ENCODE peak calls at places on chromosomes 16 and 17, in seven cellular contexts. One of them, this sample, is unnamed.

GRCh38 chr16:76207270-76207669 is 69.9 kb upstream of the CNTNAP4 start:
- DNase-seq in choroid plexus epithelial cell: no peak
- DNase-seq in body of pancreas: no peak
- DNase-seq in fibroblast of villous mesenchyme: no peak
- DNase-seq in Caco-2: no peak
- DNase-seq in PC-3: no peak
- DNase-seq in fibroblast of the aortic adventitia: no peak
- DNase-seq in this sample: no peak

GRCh38 chr17:10624966-10625365 is 32.1 kb downstream of the MYH3 start:
- DNase-seq in fibroblast of villous mesenchyme: no peak
- DNase-seq in body of pancreas: no peak
- DNase-seq in choroid plexus epithelial cell: no peak
- DNase-seq in PC-3: no peak
- DNase-seq in fibroblast of the aortic adventitia: no peak
- DNase-seq in Caco-2: no peak
- DNase-seq in this sample: no peak

GRCh38 chr17:68096111-68096510 is 60.6 kb downstream of the KPNA2 start:
- DNase-seq in choroid plexus epithelial cell: no peak
- DNase-seq in body of pancreas: no peak
- DNase-seq in fibroblast of villous mesenchyme: no peak
- DNase-seq in Caco-2: no peak
- DNase-seq in fibroblast of the aortic adventitia: no peak
- DNase-seq in PC-3: no peak
- DNase-seq in this sample: no peak

GRCh38 chr17:16954541-16954940 is 17.4 kb downstream of the TNFRSF13B start:
- DNase-seq in Caco-2: no peak
- DNase-seq in body of pancreas: no peak
- DNase-seq in choroid plexus epithelial cell: no peak
- DNase-seq in PC-3: no peak
- DNase-seq in fibroblast of the aortic adventitia: no peak
- DNase-seq in fibroblast of villous mesenchyme: no peak
- DNase-seq in this sample: no peak

GRCh38 chr17:44826123-44826790 is 3.8 kb downstream of the GJC1 start:
- DNase-seq in choroid plexus epithelial cell: no peak
- DNase-seq in fibroblast of villous mesenchyme: no peak
- DNase-seq in body of pancreas: no peak
- DNase-seq in Caco-2: peak
- DNase-seq in PC-3: peak
- DNase-seq in fibroblast of the aortic adventitia: no peak
- DNase-seq in this sample: peak

GRCh38 chr17:69578385-69578936 is 164.0 kb downstream of the MAP2K6 start:
- DNase-seq in body of pancreas: no peak
- DNase-seq in Caco-2: no peak
- DNase-seq in PC-3: no peak
- DNase-seq in fibroblast of the aortic adventitia: no peak
- DNase-seq in fibroblast of villous mesenchyme: no peak
- DNase-seq in choroid plexus epithelial cell: no peak
- DNase-seq in this sample: no peak

GRCh38 chr17:82237746-82238561 is 9.1 kb downstream of the SLC16A3 start:
- DNase-seq in Caco-2: no peak
- DNase-seq in body of pancreas: no peak
- DNase-seq in fibroblast of villous mesenchyme: no peak
- DNase-seq in choroid plexus epithelial cell: no peak
- DNase-seq in fibroblast of the aortic adventitia: no peak
- DNase-seq in PC-3: no peak
- DNase-seq in this sample: no peak

GRCh38 chr17:42027961-42028790 is 8.3 kb downstream of the NKIRAS2 start:
- DNase-seq in PC-3: peak
- DNase-seq in fibroblast of villous mesenchyme: no peak
- DNase-seq in fibroblast of the aortic adventitia: no peak
- DNase-seq in body of pancreas: peak
- DNase-seq in Caco-2: no peak
- DNase-seq in choroid plexus epithelial cell: peak
- DNase-seq in this sample: peak

GRCh38 chr16:86740817-86741799 is 162.8 kb downstream of the FOXL1 start:
- DNase-seq in choroid plexus epithelial cell: peak
- DNase-seq in body of pancreas: peak
- DNase-seq in fibroblast of the aortic adventitia: peak
- DNase-seq in Caco-2: peak
- DNase-seq in PC-3: peak
- DNase-seq in fibroblast of villous mesenchyme: peak
- DNase-seq in this sample: peak

GRCh38 chr17:5793899-5794298 is 209.6 kb upstream of the NLRP1 start:
- DNase-seq in Caco-2: no peak
- DNase-seq in fibroblast of the aortic adventitia: no peak
- DNase-seq in fibroblast of villous mesenchyme: peak
- DNase-seq in choroid plexus epithelial cell: peak
- DNase-seq in body of pancreas: no peak
- DNase-seq in PC-3: peak
- DNase-seq in this sample: no peak

GRCh38 chr17:64920419-64921172 is 1.3 kb upstream of the LRRC37A3 start:
- DNase-seq in Caco-2: no peak
- DNase-seq in choroid plexus epithelial cell: no peak
- DNase-seq in fibroblast of villous mesenchyme: peak
- DNase-seq in body of pancreas: no peak
- DNase-seq in fibroblast of the aortic adventitia: no peak
- DNase-seq in PC-3: no peak
- DNase-seq in this sample: peak

GRCh38 chr17:3977387-3977786 is 13.2 kb upstream of the ATP2A3 start:
- DNase-seq in fibroblast of the aortic adventitia: no peak
- DNase-seq in body of pancreas: no peak
- DNase-seq in Caco-2: no peak
- DNase-seq in PC-3: no peak
- DNase-seq in fibroblast of villous mesenchyme: no peak
- DNase-seq in choroid plexus epithelial cell: peak
- DNase-seq in this sample: no peak

GRCh38 chr17:29760279-29760721 is 137.6 kb upstream of the CORO6 start:
- DNase-seq in body of pancreas: no peak
- DNase-seq in fibroblast of the aortic adventitia: peak
- DNase-seq in choroid plexus epithelial cell: peak
- DNase-seq in fibroblast of villous mesenchyme: peak
- DNase-seq in Caco-2: no peak
- DNase-seq in PC-3: peak
- DNase-seq in this sample: peak

GRCh38 chr16:55559233-55559632 is 7.3 kb upstream of the CAPNS2 start:
- DNase-seq in fibroblast of the aortic adventitia: peak
- DNase-seq in PC-3: no peak
- DNase-seq in body of pancreas: no peak
- DNase-seq in Caco-2: no peak
- DNase-seq in fibroblast of villous mesenchyme: peak
- DNase-seq in choroid plexus epithelial cell: peak
- DNase-seq in this sample: peak

GRCh38 chr17:3887811-3888210 is 5.0 kb downstream of the CAMKK1 start:
- DNase-seq in Caco-2: no peak
- DNase-seq in fibroblast of villous mesenchyme: no peak
- DNase-seq in choroid plexus epithelial cell: peak
- DNase-seq in fibroblast of the aortic adventitia: no peak
- DNase-seq in PC-3: no peak
- DNase-seq in body of pancreas: no peak
- DNase-seq in this sample: no peak

GRCh38 chr17:67637901-67638641 is 79.7 kb upstream of the NOL11 start:
- DNase-seq in Caco-2: no peak
- DNase-seq in PC-3: peak
- DNase-seq in choroid plexus epithelial cell: no peak
- DNase-seq in fibroblast of villous mesenchyme: no peak
- DNase-seq in fibroblast of the aortic adventitia: no peak
- DNase-seq in body of pancreas: peak
- DNase-seq in this sample: no peak

GRCh38 chr16:23580391-23580790 is 15.7 kb downstream of the NDUFAB1 start:
- DNase-seq in choroid plexus epithelial cell: no peak
- DNase-seq in Caco-2: no peak
- DNase-seq in body of pancreas: no peak
- DNase-seq in fibroblast of the aortic adventitia: no peak
- DNase-seq in fibroblast of villous mesenchyme: no peak
- DNase-seq in PC-3: no peak
- DNase-seq in this sample: no peak

GRCh38 chr17:27466376-27466747 is 10.1 kb downstream of the KSR1 start:
- DNase-seq in choroid plexus epithelial cell: no peak
- DNase-seq in body of pancreas: no peak
- DNase-seq in PC-3: no peak
- DNase-seq in fibroblast of villous mesenchyme: no peak
- DNase-seq in Caco-2: no peak
- DNase-seq in fibroblast of the aortic adventitia: no peak
- DNase-seq in this sample: no peak

GRCh38 chr16:28219283-28219682 is 7.5 kb upstream of the XPO6 start:
- DNase-seq in choroid plexus epithelial cell: peak
- DNase-seq in Caco-2: no peak
- DNase-seq in body of pancreas: no peak
- DNase-seq in fibroblast of the aortic adventitia: no peak
- DNase-seq in fibroblast of villous mesenchyme: peak
- DNase-seq in PC-3: no peak
- DNase-seq in this sample: no peak

GRCh38 chr16:81716478-81717210 is 62.4 kb upstream of the PLCG2 start:
- DNase-seq in choroid plexus epithelial cell: no peak
- DNase-seq in PC-3: no peak
- DNase-seq in fibroblast of the aortic adventitia: no peak
- DNase-seq in body of pancreas: no peak
- DNase-seq in Caco-2: no peak
- DNase-seq in fibroblast of villous mesenchyme: no peak
- DNase-seq in this sample: no peak

GRCh38 chr16:68893710-68894705 is 50.7 kb downstream of the TANGO6 start:
- DNase-seq in Caco-2: peak
- DNase-seq in choroid plexus epithelial cell: peak
- DNase-seq in fibroblast of the aortic adventitia: peak
- DNase-seq in fibroblast of villous mesenchyme: peak
- DNase-seq in body of pancreas: peak
- DNase-seq in PC-3: peak
- DNase-seq in this sample: peak

DNA sequence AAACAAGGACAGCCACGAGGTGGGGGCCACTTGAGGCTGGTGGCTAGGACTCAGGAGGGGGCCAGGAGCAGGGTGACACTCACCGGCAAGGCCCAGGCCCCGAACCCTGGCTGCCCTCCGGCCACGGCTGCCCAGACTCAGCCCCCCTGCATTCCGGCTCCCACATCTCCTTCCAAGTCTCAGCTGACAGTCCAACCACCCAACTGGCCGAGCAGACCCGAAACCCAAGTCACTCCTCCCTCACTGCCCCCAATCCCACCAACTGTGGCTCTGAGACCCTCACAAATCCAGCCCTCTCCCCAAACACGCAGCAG is 9.4 kb downstream of the HAGH start:
- DNase-seq in fibroblast of villous mesenchyme: no peak
- DNase-seq in choroid plexus epithelial cell: no peak
- DNase-seq in Caco-2: no peak
- DNase-seq in fibroblast of the aortic adventitia: no peak
- DNase-seq in PC-3: no peak
- DNase-seq in body of pancreas: no peak
- DNase-seq in this sample: no peak
- H3K4me3 ChIP-seq in fibroblast of villous mesenchyme: no peak
- H3K4me3 ChIP-seq in choroid plexus epithelial cell: no peak
- H3K4me3 ChIP-seq in Caco-2: no peak
- H3K4me3 ChIP-seq in fibroblast of the aortic adventitia: no peak
- H3K4me3 ChIP-seq in PC-3: no peak
- H3K4me3 ChIP-seq in body of pancreas: no peak
- H3K4me3 ChIP-seq in this sample: no peak

DNA sequence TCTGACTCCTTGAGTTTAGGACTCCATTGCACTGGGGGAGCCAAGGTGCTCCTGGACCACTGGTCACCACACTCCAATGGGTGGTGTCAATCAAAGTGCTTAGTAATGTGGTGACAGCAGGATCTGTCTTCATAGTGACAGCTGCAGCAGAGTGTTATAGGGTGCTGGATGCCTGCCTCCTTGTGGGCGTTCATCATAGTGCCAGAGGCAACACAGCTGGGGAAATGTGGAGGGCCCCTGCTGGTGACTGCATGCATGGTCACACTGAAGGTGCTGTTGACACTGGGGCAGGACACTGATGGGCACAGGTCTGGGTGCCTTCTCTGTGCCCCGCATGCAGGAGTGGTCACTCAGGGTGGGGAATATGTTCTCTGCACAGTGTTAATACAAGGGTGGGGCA is 177.5 kb upstream of the CDH8 start:
- DNase-seq in choroid plexus epithelial cell: no peak
- DNase-seq in Caco-2: peak
- DNase-seq in fibroblast of villous mesenchyme: no peak
- DNase-seq in PC-3: no peak
- DNase-seq in body of pancreas: no peak
- DNase-seq in fibroblast of the aortic adventitia: no peak
- DNase-seq in this sample: no peak
- TF ChIP-seq CTCF in choroid plexus epithelial cell: no peak
- TF ChIP-seq CTCF in Caco-2: peak
- TF ChIP-seq CTCF in fibroblast of villous mesenchyme: no peak
- TF ChIP-seq CTCF in PC-3: peak
- TF ChIP-seq CTCF in body of pancreas: no peak
- TF ChIP-seq CTCF in fibroblast of the aortic adventitia: no peak
- TF ChIP-seq CTCF in this sample: no peak

GRCh38 chr16:75198135-75198600 is 8.8 kb downstream of the CTRB2 start:
- DNase-seq in choroid plexus epithelial cell: peak
- DNase-seq in Caco-2: peak
- DNase-seq in fibroblast of the aortic adventitia: peak
- DNase-seq in fibroblast of villous mesenchyme: peak
- DNase-seq in body of pancreas: peak
- DNase-seq in PC-3: no peak
- DNase-seq in this sample: peak
- H3K4me3 ChIP-seq in choroid plexus epithelial cell: peak
- H3K4me3 ChIP-seq in Caco-2: peak
- H3K4me3 ChIP-seq in fibroblast of the aortic adventitia: peak
- H3K4me3 ChIP-seq in fibroblast of villous mesenchyme: peak
- H3K4me3 ChIP-seq in body of pancreas: no peak
- H3K4me3 ChIP-seq in PC-3: peak
- H3K4me3 ChIP-seq in this sample: peak

GRCh38 chr16:11181889-11182279 is 74.1 kb downstream of the SOCS1 start:
- DNase-seq in Caco-2: no peak
- DNase-seq in choroid plexus epithelial cell: peak
- DNase-seq in PC-3: no peak
- DNase-seq in body of pancreas: no peak
- DNase-seq in fibroblast of the aortic adventitia: no peak
- DNase-seq in fibroblast of villous mesenchyme: peak
- DNase-seq in this sample: peak

GRCh38 chr16:11179569-11179968 is 76.4 kb downstream of the SOCS1 start:
- DNase-seq in fibroblast of the aortic adventitia: no peak
- DNase-seq in body of pancreas: no peak
- DNase-seq in fibroblast of villous mesenchyme: no peak
- DNase-seq in Caco-2: no peak
- DNase-seq in PC-3: no peak
- DNase-seq in choroid plexus epithelial cell: no peak
- DNase-seq in this sample: no peak

GRCh38 chr16:11182381-11182780 is 73.6 kb downstream of the SOCS1 start:
- DNase-seq in fibroblast of the aortic adventitia: no peak
- DNase-seq in choroid plexus epithelial cell: no peak
- DNase-seq in body of pancreas: no peak
- DNase-seq in fibroblast of villous mesenchyme: no peak
- DNase-seq in PC-3: no peak
- DNase-seq in Caco-2: no peak
- DNase-seq in this sample: no peak

GRCh38 chr16:11181242-11181888 is 74.6 kb downstream of the SOCS1 start:
- DNase-seq in body of pancreas: no peak
- DNase-seq in choroid plexus epithelial cell: no peak
- DNase-seq in Caco-2: no peak
- DNase-seq in PC-3: no peak
- DNase-seq in fibroblast of villous mesenchyme: no peak
- DNase-seq in fibroblast of the aortic adventitia: no peak
- DNase-seq in this sample: no peak

DNA sequence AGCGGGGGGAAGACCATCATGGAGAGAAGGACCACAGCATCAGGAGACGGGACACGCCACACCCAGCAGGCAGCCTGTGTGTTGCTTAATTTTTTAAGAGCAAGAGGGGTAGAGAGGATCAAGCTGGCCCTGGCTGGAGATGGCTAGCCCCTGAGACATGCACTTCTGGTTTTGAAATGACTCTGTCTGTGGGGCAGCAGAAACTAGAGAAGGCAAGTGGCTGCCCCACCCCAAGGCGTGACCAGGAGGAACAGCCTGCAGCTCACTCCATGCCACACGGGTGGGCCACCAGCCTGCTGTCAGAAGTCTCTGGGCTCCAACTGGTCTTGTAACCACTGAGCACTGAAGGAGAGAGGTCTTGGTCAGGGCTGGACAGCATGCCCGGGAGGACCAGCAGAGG is 75.5 kb downstream of the SOCS1 start:
- DNase-seq in choroid plexus epithelial cell: no peak
- DNase-seq in fibroblast of the aortic adventitia: no peak
- DNase-seq in PC-3: no peak
- DNase-seq in body of pancreas: no peak
- DNase-seq in fibroblast of villous mesenchyme: no peak
- DNase-seq in Caco-2: no peak
- DNase-seq in this sample: no peak
- TF ChIP-seq CTCF in choroid plexus epithelial cell: no peak
- TF ChIP-seq CTCF in fibroblast of the aortic adventitia: no peak
- TF ChIP-seq CTCF in PC-3: no peak
- TF ChIP-seq CTCF in body of pancreas: no peak
- TF ChIP-seq CTCF in fibroblast of villous mesenchyme: no peak
- TF ChIP-seq CTCF in Caco-2: no peak
- TF ChIP-seq CTCF in this sample: no peak